ENCODE peak calls at places on chromosome 6, in four cellular contexts. T, Z, E and A are unnamed samples.
A peak's percentile ranks its signal among the peaks of the same experiment; 100 is the strongest.

GRCh38 chr6:167956983-167957492 is 40.4 kb upstream of the KIF25 start:
- DNase-seq in T (peak; percentile 17), Z (no peak), E (no peak), A (no peak)

GRCh38 chr6:159973951-159974350 is 5.1 kb downstream of the IGF2R start:
- DNase-seq in T (peak; percentile 89), Z (no peak), E (no peak), A (no peak)

GRCh38 chr6:95803889-95804288 is 211.9 kb upstream of the FUT9 start:
- DNase-seq in T (no peak), Z (no peak), E (no peak), A (no peak)

GRCh38 chr6:158605266-158605878 is 39.2 kb downstream of the DYNLT1 start:
- DNase-seq in T (peak; percentile 77), Z (peak; percentile 39), E (peak; percentile 80), A (no peak)

GRCh38 chr6:28377879-28378278 is 21.7 kb downstream of the ZSCAN12 start:
- DNase-seq in T (no peak), Z (no peak), E (no peak), A (no peak)

GRCh38 chr6:11496152-11497060 is 41.1 kb upstream of the TMEM170B start:
- DNase-seq in T (peak; percentile 84), Z (peak; percentile 10), E (peak; percentile 61), A (peak; percentile 77)

GRCh38 chr6:111764238-111765182 is 108.7 kb downstream of the FYN start:
- DNase-seq in T (no peak), Z (no peak), E (peak; percentile 49), A (peak; percentile 21)

GRCh38 chr6:127494240-127494767 is 24.8 kb downstream of the MTCL3 start:
- DNase-seq in T (no peak), Z (no peak), E (no peak), A (no peak)

GRCh38 chr6:25138024-25138696 is 141.0 kb upstream of the CARMIL1 start:
- DNase-seq in T (peak; percentile 62), Z (no peak), E (no peak), A (peak; percentile 24)

GRCh38 chr6:25389501-25389900 is 110.3 kb downstream of the CARMIL1 start:
- DNase-seq in T (no peak), Z (no peak), E (no peak), A (no peak)

GRCh38 chr6:47599512-47599911 is 98.9 kb upstream of the ADGRF4 start:
- DNase-seq in T (no peak), Z (no peak), E (no peak), A (no peak)

GRCh38 chr6:39865011-39865888 is 69.0 kb downstream of the MOCS1 start:
- DNase-seq in T (peak; percentile 60), Z (peak; percentile 13), E (peak; percentile 83), A (peak; percentile 11)

GRCh38 chr6:135088818-135089809 is 34.5 kb upstream of the HBS1L start:
- DNase-seq in T (peak; percentile 72), Z (no peak), E (no peak), A (no peak)

GRCh38 chr6:135086414-135086764 is 31.8 kb upstream of the HBS1L start:
- DNase-seq in T (no peak), Z (no peak), E (no peak), A (no peak)

GRCh38 chr6:135087403-135087802 is 32.8 kb upstream of the HBS1L start:
- DNase-seq in T (no peak), Z (no peak), E (peak; percentile 43), A (no peak)

GRCh38 chr6:135088232-135088760 is 33.7 kb upstream of the HBS1L start:
- DNase-seq in T (no peak), Z (no peak), E (no peak), A (no peak)

DNA sequence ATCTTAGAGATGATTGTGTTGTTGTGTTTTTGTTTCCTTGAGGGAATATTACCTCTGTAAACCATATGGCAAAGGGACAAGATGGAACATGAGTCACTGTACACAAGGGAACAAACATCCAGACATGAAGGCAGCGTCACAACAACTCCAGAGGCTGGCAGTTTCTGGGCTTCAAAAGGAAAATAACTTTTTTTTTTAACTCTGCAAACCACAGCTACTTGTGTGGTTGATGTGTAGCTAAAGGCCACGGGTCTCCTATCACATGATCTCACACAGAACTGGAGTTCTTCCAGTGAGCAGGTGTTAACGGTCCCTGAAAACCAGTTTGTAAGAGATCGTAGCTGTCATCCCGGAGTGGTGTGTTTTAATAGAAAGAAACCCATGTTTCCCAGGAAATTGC is 33.2 kb upstream of the HBS1L start:
- DNase-seq in T (no peak), Z (no peak), E (no peak), A (no peak)
- H2AFZ ChIP-seq in T (no peak overlapping the region), Z (no peak overlapping the region), E (no peak overlapping the region), A (no peak overlapping the region)

GRCh38 chr6:131765853-131766135 is 42.0 kb upstream of the ENPP1 start:
- DNase-seq in T (no peak), Z (no peak), E (no peak), A (no peak)
- H3K4me1 ChIP-seq in T (peaks cover 7% of the 10 kb centered on the region), Z (no peaks in the 10 kb centered on the region), E (no peaks in the 10 kb centered on the region), A (no peaks in the 10 kb centered on the region)

DNA sequence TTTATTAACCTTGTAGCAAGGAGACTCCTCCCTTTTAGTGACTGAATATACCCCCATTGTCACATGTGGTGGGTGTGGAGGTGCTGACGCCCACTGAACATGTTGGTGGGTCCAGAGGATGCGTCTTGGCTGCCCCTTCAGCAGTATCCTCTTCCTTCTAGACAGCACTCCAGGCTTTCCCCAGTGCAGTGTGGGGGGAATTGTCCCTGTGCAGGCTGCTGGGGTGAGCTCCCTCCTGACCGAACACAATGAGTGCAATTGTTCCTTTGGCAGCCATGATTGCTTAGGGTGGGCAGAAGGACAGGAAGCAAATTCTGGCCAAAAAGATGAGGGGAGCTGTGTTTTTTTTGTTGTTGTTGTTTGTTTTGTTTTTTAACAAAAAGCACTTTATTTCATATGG is 209.3 kb upstream of the PDE10A start:
- DNase-seq in T (no peak), Z (no peak), E (no peak), A (no peak)
- H2AFZ ChIP-seq in T (no peak overlapping the region), Z (no peak overlapping the region), E (no peak overlapping the region), A (no peak overlapping the region)

DNA sequence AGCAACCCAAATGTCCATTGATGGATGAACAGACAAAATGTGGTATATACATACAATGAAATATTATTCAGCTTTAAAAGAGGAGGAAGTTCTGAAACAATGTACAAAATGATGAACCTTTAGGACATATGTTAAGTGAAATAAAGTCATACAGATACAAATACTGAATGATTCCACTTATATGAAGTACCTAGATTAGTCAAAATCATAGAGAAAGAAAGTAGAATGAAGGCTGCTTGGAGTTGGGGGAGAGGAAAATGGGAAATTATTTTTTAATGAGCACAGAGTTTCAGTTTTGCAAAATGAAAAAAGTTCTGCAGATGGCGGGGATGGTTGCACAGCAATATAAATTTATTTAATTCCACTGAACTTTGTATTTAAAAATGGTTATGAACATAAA is 12.4 kb downstream of the COL19A1 start:
- DNase-seq in T (no peak), Z (no peak), E (no peak), A (no peak)
- H3K4me1 ChIP-seq in T (no peaks in the 10 kb centered on the region), Z (no peaks in the 10 kb centered on the region), E (no peaks in the 10 kb centered on the region), A (no peaks in the 10 kb centered on the region)